ENCODE peak calls at places on chromosomes 2 and 18, in seven cellular contexts. One of them, this sample, is unnamed. For H3K36me3, the result is how much of the 10 kb centered on the place peaks cover.

GRCh38 chr2:207995887-207996286 is 29.4 kb downstream of the PLEKHM3 start:
- DNase-seq in pancreas: no peak
- DNase-seq in left ventricle myocardium inferior: no peak
- DNase-seq in fibroblast of lung: peak
- DNase-seq in mesenchymal stem cell: no peak
- DNase-seq in Peyer's patch: no peak
- DNase-seq in PC-3: no peak
- DNase-seq in this sample: no peak

GRCh38 chr2:157876771-157877108 is 610 bp upstream of the ACVR1 start:
- DNase-seq in pancreas: no peak
- DNase-seq in left ventricle myocardium inferior: no peak
- DNase-seq in fibroblast of lung: no peak
- DNase-seq in mesenchymal stem cell: no peak
- DNase-seq in Peyer's patch: no peak
- DNase-seq in PC-3: no peak
- DNase-seq in this sample: no peak

GRCh38 chr18:48749768-48750167 is 201.0 kb downstream of the SMAD7 start:
- DNase-seq in pancreas: no peak
- DNase-seq in left ventricle myocardium inferior: peak
- DNase-seq in fibroblast of lung: peak
- DNase-seq in mesenchymal stem cell: no peak
- DNase-seq in Peyer's patch: no peak
- DNase-seq in PC-3: no peak
- DNase-seq in this sample: peak

GRCh38 chr2:7118606-7119503 is 201.6 kb downstream of the RNF144A start:
- DNase-seq in pancreas: no peak
- DNase-seq in left ventricle myocardium inferior: no peak
- DNase-seq in fibroblast of lung: peak
- DNase-seq in mesenchymal stem cell: peak
- DNase-seq in Peyer's patch: no peak
- DNase-seq in PC-3: peak
- DNase-seq in this sample: no peak

GRCh38 chr2:156380117-156380645 is 47.7 kb upstream of the NR4A2 start:
- DNase-seq in pancreas: no peak
- DNase-seq in left ventricle myocardium inferior: no peak
- DNase-seq in fibroblast of lung: peak
- DNase-seq in mesenchymal stem cell: no peak
- DNase-seq in Peyer's patch: no peak
- DNase-seq in PC-3: no peak
- DNase-seq in this sample: no peak

GRCh38 chr18:40852406-40852805 is 1102.6 kb upstream of the PIK3C3 start:
- DNase-seq in pancreas: no peak
- DNase-seq in left ventricle myocardium inferior: no peak
- DNase-seq in fibroblast of lung: peak
- DNase-seq in mesenchymal stem cell: no peak
- DNase-seq in Peyer's patch: no peak
- DNase-seq in PC-3: peak
- DNase-seq in this sample: no peak

GRCh38 chr2:7648381-7648780 is 731.2 kb downstream of the RNF144A start:
- DNase-seq in pancreas: no peak
- DNase-seq in left ventricle myocardium inferior: no peak
- DNase-seq in fibroblast of lung: no peak
- DNase-seq in mesenchymal stem cell: no peak
- DNase-seq in Peyer's patch: no peak
- DNase-seq in PC-3: no peak
- DNase-seq in this sample: no peak

GRCh38 chr2:6679481-6679880 is 186.2 kb downstream of the CMPK2 start:
- DNase-seq in pancreas: no peak
- DNase-seq in left ventricle myocardium inferior: no peak
- DNase-seq in fibroblast of lung: no peak
- DNase-seq in mesenchymal stem cell: no peak
- DNase-seq in Peyer's patch: no peak
- DNase-seq in PC-3: no peak
- DNase-seq in this sample: no peak

GRCh38 chr2:116162395-116162794 is 1652.1 kb upstream of the DDX18 start:
- DNase-seq in pancreas: no peak
- DNase-seq in left ventricle myocardium inferior: no peak
- DNase-seq in fibroblast of lung: no peak
- DNase-seq in mesenchymal stem cell: no peak
- DNase-seq in Peyer's patch: no peak
- DNase-seq in PC-3: no peak
- DNase-seq in this sample: no peak

GRCh38 chr2:200329798-200330197 is 23.3 kb downstream of the SPATS2L start:
- DNase-seq in pancreas: no peak
- DNase-seq in left ventricle myocardium inferior: no peak
- DNase-seq in fibroblast of lung: no peak
- DNase-seq in mesenchymal stem cell: no peak
- DNase-seq in Peyer's patch: no peak
- DNase-seq in PC-3: no peak
- DNase-seq in this sample: no peak

GRCh38 chr18:33900638-33901037 is 322.6 kb downstream of the ASXL3 start:
- DNase-seq in pancreas: no peak
- DNase-seq in left ventricle myocardium inferior: no peak
- DNase-seq in fibroblast of lung: no peak
- DNase-seq in mesenchymal stem cell: no peak
- DNase-seq in Peyer's patch: no peak
- DNase-seq in PC-3: no peak
- DNase-seq in this sample: no peak

GRCh38 chr2:161090401-161090800 is 69.8 kb upstream of the TANK start:
- DNase-seq in pancreas: no peak
- DNase-seq in left ventricle myocardium inferior: no peak
- DNase-seq in fibroblast of lung: no peak
- DNase-seq in mesenchymal stem cell: no peak
- DNase-seq in Peyer's patch: no peak
- DNase-seq in PC-3: no peak
- DNase-seq in this sample: no peak

GRCh38 chr18:37429768-37430167 is 135.8 kb downstream of the CELF4 start:
- DNase-seq in pancreas: no peak
- DNase-seq in left ventricle myocardium inferior: no peak
- DNase-seq in fibroblast of lung: no peak
- DNase-seq in mesenchymal stem cell: no peak
- DNase-seq in Peyer's patch: no peak
- DNase-seq in PC-3: no peak
- DNase-seq in this sample: no peak

GRCh38 chr2:191677091-191677645 is 768 bp upstream of the NABP1 start:
- DNase-seq in pancreas: peak
- DNase-seq in left ventricle myocardium inferior: no peak
- DNase-seq in fibroblast of lung: peak
- DNase-seq in mesenchymal stem cell: peak
- DNase-seq in Peyer's patch: no peak
- DNase-seq in PC-3: peak
- DNase-seq in this sample: peak

GRCh38 chr2:149561309-149561926 is 26.2 kb downstream of the MMADHC start:
- DNase-seq in pancreas: no peak
- DNase-seq in left ventricle myocardium inferior: no peak
- DNase-seq in fibroblast of lung: no peak
- DNase-seq in mesenchymal stem cell: peak
- DNase-seq in Peyer's patch: no peak
- DNase-seq in PC-3: peak
- DNase-seq in this sample: no peak

GRCh38 chr2:55097083-55097461 is 46.8 kb upstream of the RTN4 start:
- DNase-seq in pancreas: no peak
- DNase-seq in left ventricle myocardium inferior: no peak
- DNase-seq in fibroblast of lung: no peak
- DNase-seq in mesenchymal stem cell: no peak
- DNase-seq in Peyer's patch: no peak
- DNase-seq in PC-3: no peak
- DNase-seq in this sample: peak

GRCh38 chr2:70381821-70382220 is 80.0 kb upstream of the FAM136A start:
- DNase-seq in pancreas: no peak
- DNase-seq in left ventricle myocardium inferior: no peak
- DNase-seq in fibroblast of lung: peak
- DNase-seq in mesenchymal stem cell: peak
- DNase-seq in Peyer's patch: no peak
- DNase-seq in PC-3: peak
- DNase-seq in this sample: no peak

GRCh38 chr2:200354823-200355751 is 48.6 kb downstream of the SPATS2L start:
- DNase-seq in pancreas: no peak
- DNase-seq in left ventricle myocardium inferior: no peak
- DNase-seq in fibroblast of lung: no peak
- DNase-seq in mesenchymal stem cell: no peak
- DNase-seq in Peyer's patch: no peak
- DNase-seq in PC-3: no peak
- DNase-seq in this sample: peak

GRCh38 chr18:36179562-36180334 is 7.5 kb upstream of the MOCOS start:
- DNase-seq in pancreas: peak
- DNase-seq in left ventricle myocardium inferior: peak
- DNase-seq in fibroblast of lung: peak
- DNase-seq in mesenchymal stem cell: peak
- DNase-seq in Peyer's patch: no peak
- DNase-seq in PC-3: no peak
- DNase-seq in this sample: peak

GRCh38 chr18:48052291-48052840 is 121.9 kb upstream of the SMAD2 start:
- DNase-seq in pancreas: peak
- DNase-seq in left ventricle myocardium inferior: no peak
- DNase-seq in fibroblast of lung: no peak
- DNase-seq in mesenchymal stem cell: no peak
- DNase-seq in Peyer's patch: peak
- DNase-seq in PC-3: no peak
- DNase-seq in this sample: no peak

GRCh38 chr2:164710252-164710633 is 89.0 kb upstream of the GRB14 start:
- DNase-seq in pancreas: no peak
- DNase-seq in left ventricle myocardium inferior: no peak
- DNase-seq in fibroblast of lung: peak
- DNase-seq in mesenchymal stem cell: peak
- DNase-seq in Peyer's patch: no peak
- DNase-seq in PC-3: peak
- DNase-seq in this sample: no peak

GRCh38 chr2:121288454-121289231 is 3.6 kb upstream of the TFCP2L1 start:
- DNase-seq in pancreas: no peak
- DNase-seq in left ventricle myocardium inferior: no peak
- DNase-seq in fibroblast of lung: no peak
- DNase-seq in mesenchymal stem cell: no peak
- DNase-seq in Peyer's patch: no peak
- DNase-seq in PC-3: no peak
- DNase-seq in this sample: no peak

GRCh38 chr18:49645836-49646235 is 84.0 kb downstream of the LIPG start:
- DNase-seq in pancreas: no peak
- DNase-seq in left ventricle myocardium inferior: peak
- DNase-seq in fibroblast of lung: peak
- DNase-seq in mesenchymal stem cell: peak
- DNase-seq in Peyer's patch: no peak
- DNase-seq in PC-3: no peak
- DNase-seq in this sample: no peak

GRCh38 chr18:33830210-33830609 is 252.2 kb downstream of the ASXL3 start:
- DNase-seq in pancreas: no peak
- DNase-seq in left ventricle myocardium inferior: no peak
- DNase-seq in fibroblast of lung: no peak
- DNase-seq in mesenchymal stem cell: no peak
- DNase-seq in Peyer's patch: no peak
- DNase-seq in PC-3: no peak
- DNase-seq in this sample: no peak

GRCh38 chr2:30765876-30766470 is 41.3 kb downstream of the CAPN13 start:
- DNase-seq in pancreas: no peak
- DNase-seq in left ventricle myocardium inferior: no peak
- DNase-seq in fibroblast of lung: no peak
- DNase-seq in mesenchymal stem cell: no peak
- DNase-seq in Peyer's patch: no peak
- DNase-seq in PC-3: no peak
- DNase-seq in this sample: no peak

GRCh38 chr2:218233543-218233942 is 16.6 kb downstream of the ARPC2 start:
- DNase-seq in pancreas: no peak
- DNase-seq in left ventricle myocardium inferior: no peak
- DNase-seq in fibroblast of lung: no peak
- DNase-seq in mesenchymal stem cell: no peak
- DNase-seq in Peyer's patch: no peak
- DNase-seq in PC-3: no peak
- DNase-seq in this sample: no peak

GRCh38 chr2:218236829-218237228 is 19.8 kb downstream of the ARPC2 start:
- DNase-seq in pancreas: no peak
- DNase-seq in left ventricle myocardium inferior: no peak
- DNase-seq in fibroblast of lung: no peak
- DNase-seq in mesenchymal stem cell: no peak
- DNase-seq in Peyer's patch: no peak
- DNase-seq in PC-3: no peak
- DNase-seq in this sample: no peak

GRCh38 chr2:218235017-218235416 is 18.0 kb downstream of the ARPC2 start:
- DNase-seq in pancreas: no peak
- DNase-seq in left ventricle myocardium inferior: no peak
- DNase-seq in fibroblast of lung: no peak
- DNase-seq in mesenchymal stem cell: no peak
- DNase-seq in Peyer's patch: no peak
- DNase-seq in PC-3: no peak
- DNase-seq in this sample: peak

GRCh38 chr2:218230882-218231281 is 13.9 kb downstream of the ARPC2 start:
- DNase-seq in pancreas: peak
- DNase-seq in left ventricle myocardium inferior: no peak
- DNase-seq in fibroblast of lung: peak
- DNase-seq in mesenchymal stem cell: peak
- DNase-seq in Peyer's patch: no peak
- DNase-seq in PC-3: peak
- DNase-seq in this sample: no peak

GRCh38 chr2:218234487-218234886 is 17.5 kb downstream of the ARPC2 start:
- DNase-seq in pancreas: no peak
- DNase-seq in left ventricle myocardium inferior: no peak
- DNase-seq in fibroblast of lung: no peak
- DNase-seq in mesenchymal stem cell: no peak
- DNase-seq in Peyer's patch: no peak
- DNase-seq in PC-3: no peak
- DNase-seq in this sample: no peak
- H3K36me3 ChIP-seq in pancreas: under half
- H3K36me3 ChIP-seq in left ventricle myocardium inferior: half or more
- H3K36me3 ChIP-seq in fibroblast of lung: under half
- H3K36me3 ChIP-seq in mesenchymal stem cell: half or more
- H3K36me3 ChIP-seq in Peyer's patch: under half
- H3K36me3 ChIP-seq in PC-3: half or more
- H3K36me3 ChIP-seq in this sample: half or more

GRCh38 chr2:189772212-189772611 is 9.6 kb upstream of the OSGEPL1 start:
- DNase-seq in pancreas: no peak
- DNase-seq in left ventricle myocardium inferior: no peak
- DNase-seq in fibroblast of lung: no peak
- DNase-seq in mesenchymal stem cell: no peak
- DNase-seq in Peyer's patch: no peak
- DNase-seq in PC-3: no peak
- DNase-seq in this sample: no peak

GRCh38 chr2:189770590-189771322 is 8.2 kb upstream of the OSGEPL1 start:
- DNase-seq in pancreas: no peak
- DNase-seq in left ventricle myocardium inferior: no peak
- DNase-seq in fibroblast of lung: no peak
- DNase-seq in mesenchymal stem cell: no peak
- DNase-seq in Peyer's patch: no peak
- DNase-seq in PC-3: no peak
- DNase-seq in this sample: no peak
- H3K36me3 ChIP-seq in pancreas: under half
- H3K36me3 ChIP-seq in left ventricle myocardium inferior: half or more
- H3K36me3 ChIP-seq in fibroblast of lung: under half
- H3K36me3 ChIP-seq in mesenchymal stem cell: half or more
- H3K36me3 ChIP-seq in Peyer's patch: under half
- H3K36me3 ChIP-seq in PC-3: under half
- H3K36me3 ChIP-seq in this sample: under half

GRCh38 chr2:39736593-39736992 is 42.5 kb downstream of the THUMPD2 start:
- DNase-seq in pancreas: no peak
- DNase-seq in left ventricle myocardium inferior: no peak
- DNase-seq in fibroblast of lung: peak
- DNase-seq in mesenchymal stem cell: peak
- DNase-seq in Peyer's patch: no peak
- DNase-seq in PC-3: no peak
- DNase-seq in this sample: peak
- H3K36me3 ChIP-seq in pancreas: under half
- H3K36me3 ChIP-seq in left ventricle myocardium inferior: half or more
- H3K36me3 ChIP-seq in fibroblast of lung: under half
- H3K36me3 ChIP-seq in mesenchymal stem cell: half or more
- H3K36me3 ChIP-seq in Peyer's patch: under half
- H3K36me3 ChIP-seq in PC-3: under half
- H3K36me3 ChIP-seq in this sample: under half

GRCh38 chr18:23548719-23549118 is 37.6 kb downstream of the NPC1 start:
- DNase-seq in pancreas: no peak
- DNase-seq in left ventricle myocardium inferior: no peak
- DNase-seq in fibroblast of lung: no peak
- DNase-seq in mesenchymal stem cell: no peak
- DNase-seq in Peyer's patch: no peak
- DNase-seq in PC-3: no peak
- DNase-seq in this sample: no peak
- H3K36me3 ChIP-seq in pancreas: under half
- H3K36me3 ChIP-seq in left ventricle myocardium inferior: half or more
- H3K36me3 ChIP-seq in fibroblast of lung: under half
- H3K36me3 ChIP-seq in mesenchymal stem cell: half or more
- H3K36me3 ChIP-seq in Peyer's patch: under half
- H3K36me3 ChIP-seq in PC-3: half or more
- H3K36me3 ChIP-seq in this sample: under half